ENCODE peak calls at places on chromosome 15, in nine cellular contexts. I, M, F, A, W, T, N, B and D are unnamed samples.
A peak's percentile ranks its signal among the peaks of the same experiment; 100 is the strongest.

GRCh38 chr15:36172970-36173369 is 406.5 kb upstream of the CDIN1 start:
- DNase-seq in I (peak; percentile 83), M (no peak), F (no peak), A (no peak), W (no peak), T (no peak), N (no peak), B (no peak), D (no peak)

GRCh38 chr15:90213123-90213817 is 12.1 kb downstream of the SEMA4B start:
- DNase-seq in I (no peak), M (no peak), F (no peak), A (peak; percentile 42), W (no peak), T (no peak), N (no peak), B (no peak), D (no peak)

GRCh38 chr15:63264685-63265302 is 12.6 kb upstream of the APH1B start:
- DNase-seq in I (no peak), M (no peak), F (no peak), A (peak; percentile 6), W (no peak), T (no peak), N (no peak), B (peak; percentile 40), D (peak; percentile 64)

GRCh38 chr15:53482055-53482454 is 277.4 kb downstream of the WDR72 start:
- DNase-seq in I (no peak), M (no peak), F (no peak), A (no peak), W (no peak), T (no peak), N (no peak), B (no peak), D (no peak)

GRCh38 chr15:58864602-58865419 is 68.7 kb downstream of the SLTM start:
- DNase-seq in I (no peak), M (no peak), F (peak; percentile 80), A (peak; percentile 56), W (peak; percentile 39), T (no peak), N (no peak), B (peak; percentile 27), D (peak; percentile 56)

GRCh38 chr15:95848126-95848525 is 482.4 kb upstream of the NR2F2 start:
- DNase-seq in I (no peak), M (no peak), F (no peak), A (no peak), W (no peak), T (no peak), N (no peak), B (no peak), D (no peak)

GRCh38 chr15:63236272-63236671 is 41.1 kb upstream of the APH1B start:
- DNase-seq in I (peak; percentile 85), M (no peak), F (no peak), A (no peak), W (no peak), T (no peak), N (no peak), B (no peak), D (peak; percentile 65)

GRCh38 chr15:99954361-99955180 is 221.3 kb upstream of the LYSMD4 start:
- DNase-seq in I (no peak), M (no peak), F (no peak), A (no peak), W (no peak), T (no peak), N (no peak), B (no peak), D (no peak)

GRCh38 chr15:77495806-77496589 is 75.3 kb downstream of the HMG20A start:
- DNase-seq in I (no peak), M (no peak), F (peak; percentile 69), A (no peak), W (peak; percentile 44), T (no peak), N (no peak), B (no peak), D (peak; percentile 63)

GRCh38 chr15:78730955-78731354 is 80.3 kb downstream of the ADAMTS7 start:
- DNase-seq in I (no peak), M (no peak), F (no peak), A (no peak), W (no peak), T (no peak), N (no peak), B (no peak), D (no peak)

GRCh38 chr15:60328852-60329443 is 68.8 kb downstream of the ANXA2 start:
- DNase-seq in I (peak; percentile 53), M (no peak), F (peak; percentile 43), A (peak; percentile 55), W (peak; percentile 41), T (peak; percentile 19), N (peak; percentile 10), B (peak; percentile 36), D (peak; percentile 63)

GRCh38 chr15:62877276-62877857 is 165.2 kb upstream of the TPM1 start:
- DNase-seq in I (no peak), M (no peak), F (no peak), A (no peak), W (no peak), T (no peak), N (no peak), B (no peak), D (no peak)

GRCh38 chr15:85785887-85786777 is 8.6 kb downstream of the KLHL25 start:
- DNase-seq in I (peak; percentile 85), M (peak; percentile 53), F (no peak), A (peak; percentile 72), W (no peak), T (no peak), N (no peak), B (no peak), D (peak; percentile 78)

GRCh38 chr15:77025471-77025901 is 30.6 kb downstream of the PSTPIP1 start:
- DNase-seq in I (no peak), M (no peak), F (no peak), A (no peak), W (peak; percentile 1), T (no peak), N (no peak), B (peak; percentile 26), D (no peak)

GRCh38 chr15:57298204-57298603 is 78.1 kb upstream of the CGNL1 start:
- DNase-seq in I (no peak), M (no peak), F (no peak), A (no peak), W (no peak), T (no peak), N (no peak), B (no peak), D (peak; percentile 46)

GRCh38 chr15:55266547-55266946 is 23.1 kb downstream of the RAB27A start:
- DNase-seq in I (no peak), M (no peak), F (no peak), A (no peak), W (no peak), T (no peak), N (no peak), B (no peak), D (no peak)

GRCh38 chr15:40097968-40098476 is 10.7 kb downstream of the BMF start:
- DNase-seq in I (no peak), M (no peak), F (peak; percentile 52), A (no peak), W (no peak), T (peak; percentile 70), N (peak; percentile 77), B (no peak), D (peak; percentile 68)

GRCh38 chr15:97998307-97999071 is 38.0 kb downstream of the ARRDC4 start:
- DNase-seq in I (peak; percentile 46), M (no peak), F (no peak), A (no peak), W (no peak), T (no peak), N (no peak), B (no peak), D (no peak)

DNA sequence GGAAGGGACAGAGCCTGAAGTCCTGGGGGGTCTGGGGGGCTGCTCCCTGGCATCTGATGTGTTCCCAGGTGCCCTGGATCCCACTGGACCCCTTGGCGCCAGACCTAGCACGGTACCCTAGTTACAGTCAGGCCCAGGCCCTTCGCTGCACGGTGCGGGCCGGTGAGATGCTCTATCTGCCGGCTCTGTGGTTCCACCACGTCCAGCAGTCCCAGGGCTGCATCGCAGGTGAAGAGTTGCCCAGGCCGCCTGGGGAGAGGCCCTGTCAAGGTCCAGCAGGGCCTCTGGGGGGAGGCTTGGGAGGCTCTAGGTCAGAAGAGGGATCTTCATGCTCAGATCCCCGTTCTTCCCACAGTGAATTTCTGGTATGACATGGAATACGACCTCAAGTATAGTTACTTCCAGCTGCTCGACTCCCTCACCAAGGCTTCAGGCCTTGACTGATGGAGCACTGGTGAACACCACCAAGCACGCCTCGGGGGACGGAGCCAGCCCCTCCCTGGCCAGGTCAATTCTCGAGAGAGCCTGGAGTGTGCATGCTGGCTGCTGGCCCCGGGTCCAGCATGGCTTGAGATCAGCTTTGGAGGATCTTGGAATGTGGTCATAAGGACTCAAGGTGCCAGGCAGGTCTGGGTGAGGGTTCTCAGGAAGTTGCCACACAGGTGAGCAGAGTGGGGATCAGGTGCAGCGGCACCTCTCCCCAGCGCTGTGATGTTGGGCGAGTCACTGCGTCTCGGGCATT is 1.8 kb upstream of the PLA2G4B start:
- DNase-seq in I (no peak), M (no peak), F (no peak), A (no peak), W (no peak), T (no peak), N (no peak), B (no peak), D (no peak)
- H3K27ac ChIP-seq in I (no peak overlapping the region), M (no peak overlapping the region), F (no peak overlapping the region), A (no peak overlapping the region), W (no peak overlapping the region), T (no peak overlapping the region), N (no peak overlapping the region), B (no peak overlapping the region), D (no peak overlapping the region)

GRCh38 chr15:33396457-33396856 is 85.7 kb downstream of the RYR3 start:
- DNase-seq in I (no peak), M (no peak), F (no peak), A (no peak), W (no peak), T (no peak), N (no peak), B (no peak), D (no peak)
- TF ChIP-seq EZH2phosphoT487 in I (no peak), M (no peak), F (no peak), A (no peak), W (no peak), T (no peak), N (no peak), B (no peak), D (no peak)

GRCh38 chr15:30953183-30953582 is 38.2 kb downstream of the MTMR10 start:
- DNase-seq in I (no peak), M (no peak), F (no peak), A (no peak), W (no peak), T (no peak), N (no peak), B (no peak), D (no peak)
- H3K27ac ChIP-seq in I (no peak overlapping the region), M (no peak overlapping the region), F (no peak overlapping the region), A (no peak overlapping the region), W (no peak overlapping the region), T (no peak overlapping the region), N (no peak overlapping the region), B (peak overlapping the region; percentile 23), D (peak overlapping the region; percentile 73)

DNA sequence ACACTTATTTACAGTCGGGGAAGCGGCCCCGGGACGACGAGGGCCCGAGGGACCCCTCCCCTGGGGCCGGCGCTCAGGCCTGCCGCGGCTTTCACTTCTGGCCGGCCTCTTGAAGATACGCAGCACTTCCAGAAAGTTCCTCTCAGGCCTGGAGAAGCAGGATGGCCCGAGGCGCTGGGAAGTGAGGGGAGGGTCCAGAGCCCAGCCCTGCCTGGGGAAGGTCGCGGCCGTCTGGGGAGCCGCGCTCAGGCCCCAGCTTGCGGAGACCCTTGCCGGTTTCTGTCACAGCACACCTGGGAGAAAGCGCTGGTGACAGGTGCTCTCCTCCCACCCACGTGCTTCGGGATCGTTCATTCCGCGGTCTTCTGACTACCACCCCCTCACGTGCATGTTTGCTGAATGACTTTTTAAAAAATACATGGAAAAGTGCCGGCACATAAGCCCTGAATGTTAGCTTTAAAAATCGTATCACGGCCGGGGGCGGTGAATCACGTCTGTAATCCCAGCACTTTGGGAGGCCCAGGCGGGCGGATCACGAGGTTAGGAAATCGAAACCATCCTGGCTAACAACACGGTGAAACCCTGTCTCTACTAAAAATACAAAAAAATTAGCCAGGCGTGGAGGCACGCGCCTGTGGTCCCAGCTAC is 726 bp upstream of the TM2D3 start:
- DNase-seq in I (peak; percentile 43), M (no peak), F (peak; percentile 54), A (no peak), W (no peak), T (no peak), N (no peak), B (no peak), D (peak; percentile 89)
- TF ChIP-seq EZH2phosphoT487 in I (no peak), M (no peak), F (no peak), A (no peak), W (no peak), T (no peak), N (no peak), B (no peak), D (no peak)